ENCODE peak calls at places on chromosomes 11 and 22, in four cellular contexts. S, Q, X and E are unnamed samples.

GRCh38 chr11:9861860-9862725 is 198.2 kb downstream of the SWAP70 start:
- DNase-seq in S (no peak), Q (peak), X (peak), E (peak)

GRCh38 chr22:39502789-39503464 is 837 bp downstream of the MIEF1 start:
- DNase-seq in S (no peak), Q (peak), X (no peak), E (no peak)

GRCh38 chr11:68666854-68667253 is 17.5 kb upstream of the GAL start:
- DNase-seq in S (no peak), Q (no peak), X (peak), E (no peak)

GRCh38 chr22:37990302-37990701 is 5.9 kb upstream of the SOX10 start:
- DNase-seq in S (no peak), Q (no peak), X (no peak), E (no peak)

GRCh38 chr11:86592659-86593451 is 79.6 kb downstream of the ME3 start:
- DNase-seq in S (no peak), Q (peak), X (peak), E (peak)

GRCh38 chr22:43313497-43314474 is 29.4 kb downstream of the SCUBE1 start:
- DNase-seq in S (no peak), Q (no peak), X (no peak), E (no peak)

GRCh38 chr22:24305260-24305692 is 34.6 kb downstream of the SPECC1L start:
- DNase-seq in S (no peak), Q (peak), X (no peak), E (no peak)

GRCh38 chr11:29019960-29020683 is 911.9 kb downstream of the METTL15 start:
- DNase-seq in S (no peak), Q (peak), X (no peak), E (no peak)

GRCh38 chr11:113730887-113731726 is 25.0 kb upstream of the TMPRSS5 start:
- DNase-seq in S (no peak), Q (peak), X (peak), E (peak)

GRCh38 chr11:121446752-121447156 is 5.4 kb upstream of the SORL1 start:
- DNase-seq in S (no peak), Q (peak), X (peak), E (no peak)

GRCh38 chr22:38505595-38506117 is 455 bp downstream of the DDX17 start:
- DNase-seq in S (no peak), Q (peak), X (peak), E (peak)

GRCh38 chr11:73851046-73851764 is 25.4 kb downstream of the COA4 start:
- DNase-seq in S (no peak), Q (no peak), X (no peak), E (peak)

GRCh38 chr11:123306531-123306930 is 111.5 kb upstream of the CLMP start:
- DNase-seq in S (no peak), Q (no peak), X (no peak), E (no peak)

GRCh38 chr22:47954107-47954506 is 1191.7 kb downstream of the TBC1D22A start:
- DNase-seq in S (no peak), Q (no peak), X (no peak), E (no peak)

GRCh38 chr22:39170825-39171622 is 18.5 kb upstream of the CBX7 start:
- DNase-seq in S (no peak), Q (peak), X (peak), E (peak)

GRCh38 chr11:133947298-133947905 is 9.4 kb downstream of the IGSF9B start:
- DNase-seq in S (no peak), Q (peak), X (peak), E (peak)

GRCh38 chr11:44507896-44508440 is 57.5 kb upstream of the CD82 start:
- DNase-seq in S (no peak), Q (no peak), X (no peak), E (no peak)

GRCh38 chr11:126891556-126892217 is 108.9 kb downstream of the KIRREL3 start:
- DNase-seq in S (no peak), Q (no peak), X (no peak), E (no peak)

GRCh38 chr11:72333657-72334056 is 89.7 kb upstream of the PHOX2A start:
- DNase-seq in S (peak), Q (no peak), X (peak), E (peak)

GRCh38 chr11:13487661-13488030 is 8.2 kb downstream of the PTH start:
- DNase-seq in S (no peak), Q (peak), X (no peak), E (peak)

GRCh38 chr11:2297623-2298030 is 4.1 kb downstream of the C11orf21 start:
- DNase-seq in S (no peak), Q (no peak), X (no peak), E (no peak)

GRCh38 chr11:2295971-2296912 is 5.5 kb downstream of the C11orf21 start:
- DNase-seq in S (no peak), Q (no peak), X (no peak), E (no peak)

GRCh38 chr11:2298795-2299747 is 2.6 kb downstream of the C11orf21 start:
- DNase-seq in S (peak), Q (no peak), X (peak), E (peak)

GRCh38 chr11:2298131-2298794 is 3.5 kb downstream of the C11orf21 start:
- DNase-seq in S (no peak), Q (no peak), X (no peak), E (no peak)

DNA sequence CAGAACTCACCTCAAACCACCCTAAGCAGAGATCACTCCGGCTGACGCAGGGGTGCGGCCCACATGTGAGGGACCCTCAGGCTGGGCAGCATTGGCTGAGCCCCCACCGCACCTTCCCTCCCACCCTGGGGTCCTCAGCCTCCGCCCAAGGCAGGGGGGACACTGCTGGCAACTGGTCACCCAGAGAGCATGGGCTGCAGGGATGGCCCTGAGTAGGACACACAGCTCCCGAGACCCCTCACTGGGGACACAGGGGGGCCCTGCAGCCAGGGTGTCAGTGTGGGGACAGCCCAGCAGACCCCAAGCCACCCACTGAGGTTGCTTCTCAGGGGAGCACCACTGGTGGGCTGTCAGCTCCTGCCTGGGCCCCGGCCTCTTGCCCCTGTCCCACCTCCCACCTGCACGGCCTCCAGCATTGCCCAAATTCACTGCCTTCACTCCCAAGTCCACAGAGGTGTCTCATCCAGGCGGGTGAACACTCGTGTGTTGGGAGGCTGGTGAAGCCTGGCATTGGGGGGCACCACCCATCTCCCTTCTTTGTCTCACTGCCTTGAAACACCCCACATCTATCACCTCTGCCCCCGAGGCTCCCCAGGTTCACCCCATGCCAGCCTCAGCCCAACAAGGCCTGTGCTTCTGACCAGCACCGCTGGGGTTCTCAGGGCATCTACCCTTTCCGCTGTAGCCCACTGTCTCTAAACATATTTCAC is 4.7 kb downstream of the C11orf21 start:
- DNase-seq in S (no peak), Q (no peak), X (no peak), E (no peak)
- TF ChIP-seq RFX5 in S (no peak), Q (no peak), X (no peak), E (no peak)

GRCh38 chr11:3378426-3379423 is at the start of gene ZNF195:
- DNase-seq in S (peak), Q (peak), X (peak), E (peak)

GRCh38 chr11:3382613-3383275 is 3.8 kb upstream of the ZNF195 start:
- DNase-seq in S (no peak), Q (no peak), X (no peak), E (no peak)

GRCh38 chr11:3380706-3381570 is 2.0 kb upstream of the ZNF195 start:
- DNase-seq in S (peak), Q (no peak), X (no peak), E (no peak)

DNA sequence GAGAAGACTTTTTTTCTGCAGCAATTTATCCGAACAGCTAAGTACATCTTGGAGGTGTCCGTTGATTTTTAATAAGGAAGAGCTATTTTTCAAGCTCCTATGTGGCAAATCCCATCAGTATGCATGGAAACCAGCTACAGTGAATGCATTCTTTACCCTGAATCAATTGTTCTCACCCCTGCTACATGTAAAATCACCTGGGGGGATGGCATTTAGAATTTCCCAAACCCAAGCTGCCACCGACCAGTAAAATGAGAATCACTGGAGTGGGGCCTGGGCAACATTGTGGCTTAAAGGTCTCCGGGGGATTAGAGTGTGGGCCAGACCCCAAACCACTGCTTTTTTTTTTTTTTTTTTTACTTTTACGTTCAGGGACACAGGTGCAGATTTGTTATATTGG is 2.8 kb upstream of the ZNF195 start:
- DNase-seq in S (no peak), Q (no peak), X (no peak), E (no peak)
- TF ChIP-seq RFX5 in S (no peak), Q (no peak), X (no peak), E (no peak)

GRCh38 chr11:75315439-75315805 is 36.0 kb downstream of the ARRB1 start:
- DNase-seq in S (no peak), Q (no peak), X (no peak), E (no peak)
- TF ChIP-seq RFX5 in S (no peak), Q (no peak), X (no peak), E (no peak)

DNA sequence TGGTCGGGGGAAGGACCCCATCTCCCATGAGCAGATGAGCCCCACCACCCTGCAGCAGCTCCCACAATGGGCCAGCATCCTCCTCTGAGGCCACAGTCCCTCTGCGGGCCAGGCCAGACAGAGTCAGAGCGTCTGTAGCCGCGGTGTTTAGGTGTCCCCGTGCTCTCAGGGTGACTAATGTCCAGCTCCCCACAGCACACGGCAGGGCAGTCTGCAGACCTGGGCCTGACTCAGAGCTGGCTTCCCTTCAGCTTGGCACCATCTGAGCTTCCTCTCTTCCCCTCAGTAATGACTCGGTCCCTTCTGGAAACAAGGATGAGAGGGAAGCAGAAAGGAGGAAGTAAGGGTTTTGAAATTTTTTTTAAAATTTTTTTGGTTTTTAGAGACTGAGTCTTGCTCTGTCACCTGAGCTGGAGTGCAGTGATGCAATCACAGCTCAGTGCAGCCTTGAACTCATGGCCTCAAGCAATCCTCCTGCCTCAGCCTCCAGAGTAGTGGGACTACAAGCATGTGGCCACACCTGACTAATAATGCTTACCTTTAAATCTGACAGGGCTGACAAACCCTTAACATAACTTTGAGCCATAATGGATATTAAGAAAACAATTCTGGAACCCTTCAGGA is 28.5 kb downstream of the LRRC74B start:
- DNase-seq in S (no peak), Q (peak), X (no peak), E (peak)
- TF ChIP-seq RFX5 in S (no peak), Q (no peak), X (no peak), E (no peak)

GRCh38 chr22:19915287-19915954 is 26.2 kb upstream of the COMT start:
- DNase-seq in S (no peak), Q (no peak), X (no peak), E (no peak)

GRCh38 chr22:19918332-19919106 is 23.1 kb upstream of the COMT start:
- DNase-seq in S (no peak), Q (no peak), X (no peak), E (peak)

GRCh38 chr22:19916941-19917340 is 24.6 kb upstream of the COMT start:
- DNase-seq in S (no peak), Q (no peak), X (no peak), E (no peak)

GRCh38 chr22:19916006-19916405 is 25.6 kb upstream of the COMT start:
- DNase-seq in S (no peak), Q (no peak), X (no peak), E (no peak)

GRCh38 chr22:19917389-19918138 is 24.0 kb upstream of the COMT start:
- DNase-seq in S (no peak), Q (no peak), X (no peak), E (no peak)
- TF ChIP-seq RFX5 in S (no peak), Q (no peak), X (no peak), E (no peak)

GRCh38 chr11:75475767-75476650 is 43.0 kb upstream of the KLHL35 start:
- DNase-seq in S (no peak), Q (peak), X (no peak), E (no peak)

GRCh38 chr11:75474240-75474639 is 41.2 kb upstream of the KLHL35 start:
- DNase-seq in S (no peak), Q (peak), X (no peak), E (no peak)

GRCh38 chr11:75473684-75474083 is 40.7 kb upstream of the KLHL35 start:
- DNase-seq in S (no peak), Q (no peak), X (no peak), E (no peak)

GRCh38 chr11:75476716-75477613 is 44.0 kb upstream of the KLHL35 start:
- DNase-seq in S (no peak), Q (no peak), X (no peak), E (peak)

GRCh38 chr11:75474878-75475766 is 42.1 kb upstream of the KLHL35 start:
- DNase-seq in S (peak), Q (peak), X (peak), E (peak)
- TF ChIP-seq RFX5 in S (no peak), Q (no peak), X (no peak), E (no peak)

DNA sequence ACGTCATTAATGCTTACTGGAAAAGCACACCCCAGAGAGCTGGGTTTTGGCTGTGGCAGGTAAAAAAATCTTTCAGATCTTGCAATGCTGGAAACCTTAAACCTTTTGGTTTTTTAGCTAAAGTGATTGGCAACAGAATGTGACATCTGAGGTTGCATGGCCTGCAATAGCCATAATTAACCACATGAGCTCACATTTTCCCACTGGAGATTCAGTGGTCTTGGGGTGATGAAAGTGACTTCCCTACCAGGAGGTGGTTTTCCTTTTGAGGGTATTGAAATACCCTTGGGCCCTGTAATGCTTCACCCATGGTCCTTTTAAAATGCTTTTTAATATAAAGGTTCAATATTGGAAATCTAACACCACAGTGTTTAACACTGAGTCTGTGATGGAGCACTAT is 192.8 kb downstream of the WNT11 start:
- DNase-seq in S (no peak), Q (no peak), X (no peak), E (no peak)
- TF ChIP-seq RFX5 in S (no peak), Q (no peak), X (no peak), E (no peak)

GRCh38 chr11:63667993-63668392 is 3.2 kb downstream of the ATL3 start:
- DNase-seq in S (no peak), Q (peak), X (no peak), E (no peak)
- TF ChIP-seq RFX5 in S (no peak), Q (no peak), X (no peak), E (no peak)

DNA sequence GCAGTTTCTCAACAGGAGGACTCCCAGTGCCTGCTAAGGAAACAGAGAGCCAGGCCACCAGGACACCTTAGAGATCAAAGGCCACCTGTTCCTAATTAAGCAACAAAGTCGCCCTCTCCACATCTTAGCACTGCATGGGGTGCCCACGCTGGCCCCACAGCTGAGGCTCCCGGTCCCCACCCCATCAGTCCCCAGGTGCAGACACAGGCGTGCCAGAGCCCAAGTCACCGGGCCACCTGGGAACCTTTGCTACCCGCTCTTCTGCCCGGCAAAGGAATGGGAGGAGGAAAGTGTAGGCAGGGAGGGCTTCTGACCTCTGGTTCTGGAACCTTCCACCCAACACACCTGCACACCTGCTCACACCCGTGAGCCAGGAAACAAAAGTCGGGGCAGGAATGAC is 85.5 kb upstream of the PRR5 start:
- DNase-seq in S (no peak), Q (no peak), X (peak), E (no peak)
- TF ChIP-seq RFX5 in S (no peak), Q (no peak), X (no peak), E (no peak)

GRCh38 chr11:11958403-11958802 is 50.0 kb downstream of the DKK3 start:
- DNase-seq in S (no peak), Q (no peak), X (no peak), E (no peak)
- TF ChIP-seq RFX5 in S (no peak), Q (no peak), X (no peak), E (no peak)